ENCODE peak calls at places on chromosomes 5 and 9, in six cellular contexts. A is GM12892, C is H1, M is K562, T is HepG2, S is GM12878. E is an unnamed sample.

GRCh38 chr9:133701981-133702797 is 36.0 kb downstream of the SARDH start:
- DNase-seq in A (no peak), C (no peak), M (no peak), T (no peak), S (no peak), E (no peak)

GRCh38 chr5:113612060-113612496 is 98.6 kb downstream of the YTHDC2 start:
- DNase-seq in A (no peak), C (no peak), M (peak; percentile 39), T (peak; percentile 7), S (no peak), E (no peak)

GRCh38 chr5:2475902-2476301 is 275.6 kb downstream of the IRX2 start:
- DNase-seq in A (no peak), C (no peak), M (no peak), T (no peak), S (no peak), E (no peak)

GRCh38 chr5:53480474-53481353 is at the start of gene FST:
- DNase-seq in A (no peak), C (peak; percentile 78), M (peak; percentile 18), T (no peak), S (no peak), E (no peak)

GRCh38 chr5:124504081-124504916 is 242.1 kb downstream of the ZNF608 start:
- DNase-seq in A (peak; percentile 20), C (no peak), M (no peak), T (no peak), S (no peak), E (no peak)

GRCh38 chr9:117019242-117019641 is 332.1 kb downstream of the TRIM32 start:
- DNase-seq in A (no peak), C (no peak), M (no peak), T (no peak), S (no peak), E (no peak)

GRCh38 chr5:172959824-172960799 is 888 bp downstream of the RPL26L1 start:
- DNase-seq in A (no peak), C (no peak), M (peak; percentile 26), T (no peak), S (no peak), E (no peak)

GRCh38 chr9:35406183-35406959 is 83.5 kb upstream of the RUSC2 start:
- DNase-seq in A (no peak), C (peak; percentile 99), M (peak; percentile 28), T (no peak), S (no peak), E (no peak)

GRCh38 chr5:110790673-110791072 is 51.9 kb downstream of the SLC25A46 start:
- DNase-seq in A (no peak), C (no peak), M (no peak), T (no peak), S (no peak), E (no peak)

DNA sequence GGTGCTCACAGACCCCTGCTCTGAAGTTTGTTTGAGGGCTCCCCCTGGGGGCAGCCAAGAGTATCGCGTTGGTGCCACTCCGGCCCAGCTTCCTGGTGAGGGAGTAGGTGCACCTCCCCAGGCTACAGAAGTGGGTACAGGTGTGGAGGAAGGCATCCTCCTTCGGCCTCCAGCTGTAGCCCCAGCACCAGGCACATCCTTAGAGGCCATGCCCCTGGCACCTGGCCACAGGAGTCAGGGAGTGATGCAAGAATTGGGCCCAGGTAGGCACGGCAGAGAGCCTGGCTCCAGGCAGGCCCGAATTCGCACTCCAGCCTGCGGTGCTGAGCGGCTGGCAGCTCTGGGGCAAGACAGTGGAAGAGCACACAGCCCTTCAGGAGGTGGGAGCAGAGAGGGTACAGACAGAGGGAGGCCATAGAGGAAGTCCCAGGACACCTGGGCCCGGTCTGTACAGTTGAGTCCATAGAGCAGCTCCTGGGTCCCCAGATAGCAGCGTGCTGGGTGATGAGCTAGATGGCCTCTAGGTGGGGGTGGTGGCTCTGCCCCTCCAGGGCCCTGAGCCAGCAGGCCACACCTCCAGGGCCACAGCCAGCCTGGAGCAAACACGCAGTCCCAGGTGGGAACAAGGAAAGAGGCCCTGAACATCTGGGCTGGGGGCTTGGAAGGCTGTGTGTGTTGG is 2.4 kb downstream of the SAPCD2 start:
- DNase-seq in A (peak; percentile 85), C (peak; percentile 93), M (peak; percentile 87), T (peak; percentile 82), S (no peak), E (peak; percentile 86)
- TF ChIP-seq TAF1 in A (no peak), C (no peak), M (no peak), T (no peak), S (no peak), E (no peak)

GRCh38 chr9:68672215-68672614 is 32.8 kb upstream of the PIP5K1B start:
- DNase-seq in A (no peak), C (no peak), M (no peak), T (no peak), S (no peak), E (no peak)
- TF ChIP-seq POLR2A in A (no peak), C (no peak), M (no peak), T (no peak), S (no peak), E (no peak)

GRCh38 chr5:56633950-56634349 is 181.4 kb upstream of the MAP3K1 start:
- DNase-seq in A (no peak), C (no peak), M (no peak), T (no peak), S (no peak), E (no peak)
- TF ChIP-seq TAF1 in A (no peak), C (no peak), M (no peak), T (no peak), S (no peak), E (no peak)

DNA sequence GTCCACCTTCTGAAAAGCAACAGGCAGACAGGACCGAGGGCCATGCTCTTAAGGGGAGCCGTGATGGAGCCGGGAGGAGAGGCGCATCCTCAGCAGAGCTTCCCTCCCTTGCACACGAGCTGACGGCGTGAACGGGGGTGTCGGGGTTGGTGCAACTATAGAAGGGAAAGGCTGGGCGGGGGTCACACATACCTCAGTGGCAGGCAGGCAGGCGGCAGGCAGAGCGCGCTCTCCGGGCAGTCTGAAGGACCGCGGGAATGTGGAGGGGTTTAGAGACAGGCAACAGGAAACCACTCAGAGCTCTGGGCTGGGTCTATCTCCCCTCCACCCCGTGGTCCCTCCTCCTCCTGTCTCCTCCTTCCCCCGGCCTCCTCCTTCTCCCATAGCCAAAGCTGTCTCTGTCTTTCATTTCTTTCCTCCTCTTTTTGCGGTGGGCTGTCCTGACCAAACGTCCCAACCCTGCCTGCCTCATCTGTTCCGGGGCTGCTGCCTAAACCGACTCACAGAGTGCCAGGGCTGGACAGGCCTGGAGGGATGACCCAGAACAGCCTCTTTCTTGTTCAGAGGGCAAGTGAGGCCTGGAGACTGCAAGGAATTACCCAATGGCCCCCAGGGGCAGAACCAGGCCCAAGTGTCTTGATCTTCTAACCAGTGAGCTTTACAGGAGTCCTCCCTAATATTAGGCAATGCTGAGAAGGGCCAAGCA is at the start of gene SPARC:
- DNase-seq in A (no peak), C (peak; percentile 77), M (peak; percentile 53), T (no peak), S (no peak), E (no peak)
- TF ChIP-seq POLR2A in A (no peak), C (peak; percentile 94), M (no peak), T (peak; percentile 35), S (peak; percentile 71), E (peak; percentile 39)

GRCh38 chr9:125461501-125462190 is 200.0 kb downstream of the GAPVD1 start:
- DNase-seq in A (no peak), C (no peak), M (no peak), T (no peak), S (no peak), E (no peak)
- TF ChIP-seq TAF1 in A (no peak), C (no peak), M (no peak), T (no peak), S (no peak), E (no peak)

GRCh38 chr5:138210985-138211384 is 2.1 kb downstream of the CDC23 start:
- DNase-seq in A (no peak), C (no peak), M (no peak), T (no peak), S (no peak), E (no peak)

GRCh38 chr5:138216799-138217198 is 3.7 kb upstream of the CDC23 start:
- DNase-seq in A (no peak), C (no peak), M (no peak), T (no peak), S (no peak), E (no peak)

GRCh38 chr5:138212828-138213160 is 329 bp downstream of the CDC23 start:
- DNase-seq in A (no peak), C (no peak), M (peak; percentile 36), T (no peak), S (no peak), E (peak; percentile 9)

GRCh38 chr5:138213161-138214029 is at the start of gene CDC23:
- DNase-seq in A (peak; percentile 89), C (peak; percentile 90), M (peak; percentile 98), T (peak; percentile 99), S (peak; percentile 94), E (peak; percentile 93)
- TF ChIP-seq POLR2A in A (peak; percentile 87), C (peak; percentile 89), M (peak; percentile 96), T (peak; percentile 74), S (peak; percentile 93), E (peak; percentile 90)

GRCh38 chr5:147751156-147751830 is 31.2 kb downstream of the JAKMIP2 start:
- DNase-seq in A (no peak), C (no peak), M (no peak), T (no peak), S (no peak), E (no peak)
- TF ChIP-seq TAF1 in A (no peak), C (no peak), M (no peak), T (no peak), S (no peak), E (no peak)

GRCh38 chr9:16721972-16722371 is 148.5 kb downstream of the BNC2 start:
- DNase-seq in A (no peak), C (no peak), M (no peak), T (no peak), S (no peak), E (no peak)
- TF ChIP-seq POLR2A in A (no peak), C (no peak), M (no peak), T (no peak), S (no peak), E (no peak)

GRCh38 chr5:79932510-79933504 is 58.3 kb downstream of the MTX3 start:
- DNase-seq in A (no peak), C (no peak), M (no peak), T (peak; percentile 4), S (no peak), E (no peak)
- TF ChIP-seq TAF1 in A (no peak), C (no peak), M (no peak), T (no peak), S (no peak), E (no peak)

E was measured in GM12891.